ENCODE peak calls at places on chromosomes 12 and 14, in four cellular contexts. R is H9, F is mesenchymal stem cell, E is neuronal stem cell. U is an unnamed sample.

GRCh38 chr12:65800928-65801327 is 23.4 kb upstream of the HMGA2 start:
- DNase-seq in E (no peak), R (no peak), F (no peak), U (no peak)

GRCh38 chr14:86766469-86766868 is 1226.5 kb downstream of the GALC start:
- DNase-seq in E (no peak), R (no peak), F (no peak), U (no peak)

GRCh38 chr14:51844482-51844881 is 15.9 kb upstream of the GNG2 start:
- DNase-seq in R (no peak), F (no peak), E (no peak), U (no peak)

GRCh38 chr12:100404769-100405407 is 48.0 kb downstream of the SLC17A8 start:
- DNase-seq in E (peak), R (peak), F (peak), U (peak)

GRCh38 chr14:103563089-103563620 is 395 bp downstream of the COA8 start:
- DNase-seq in R (no peak), F (no peak), E (no peak), U (peak)

GRCh38 chr12:102423447-102423846 is 56.9 kb downstream of the IGF1 start:
- DNase-seq in F (no peak), R (no peak), E (no peak), U (no peak)

GRCh38 chr14:99687284-99688209 is 3.4 kb downstream of the CYP46A1 start:
- DNase-seq in R (peak), F (no peak), E (peak), U (no peak)

GRCh38 chr12:12975322-12976077 is 23.5 kb upstream of the GPRC5D start:
- DNase-seq in R (peak), E (no peak), F (peak), U (no peak)

GRCh38 chr12:62789856-62790255 is 145.1 kb downstream of the PPM1H start:
- DNase-seq in E (no peak), F (no peak), R (no peak), U (no peak)

GRCh38 chr12:116528067-116528466 is 31.1 kb upstream of the MAP1LC3B2 start:
- DNase-seq in E (no peak), F (no peak), R (no peak), U (no peak)

GRCh38 chr12:28578833-28579252 is 388.6 kb downstream of the CCDC91 start:
- DNase-seq in E (no peak), R (no peak), F (no peak), U (peak)

GRCh38 chr12:28550757-28551381 is 360.6 kb downstream of the CCDC91 start:
- DNase-seq in E (no peak), R (no peak), F (peak), U (no peak)

GRCh38 chr12:122126713-122127597 is 47.1 kb downstream of the IL31 start:
- DNase-seq in E (no peak), F (no peak), R (no peak), U (no peak)

GRCh38 chr14:104297313-104297704 is 158.9 kb downstream of the KIF26A start:
- DNase-seq in F (no peak), R (no peak), E (no peak), U (no peak)

GRCh38 chr12:92769124-92769901 is 66.5 kb downstream of the PLEKHG7 start:
- DNase-seq in R (no peak), E (no peak), F (no peak), U (no peak)

GRCh38 chr12:109563291-109564284 is 9.7 kb downstream of the MMAB start:
- DNase-seq in E (no peak), R (no peak), F (no peak), U (no peak)

GRCh38 chr14:102930753-102931579 is 8.5 kb downstream of the AMN start:
- DNase-seq in R (peak), E (no peak), F (peak), U (peak)

GRCh38 chr12:53585726-53586125 is 40.5 kb downstream of the ATF7 start:
- DNase-seq in E (no peak), R (no peak), F (no peak), U (no peak)

GRCh38 chr14:103594265-103594664 is 31.5 kb downstream of the COA8 start:
- DNase-seq in R (peak), E (peak), F (peak), U (peak)

GRCh38 chr14:22391908-22392307 is 197.1 kb downstream of the DAD1 start:
- DNase-seq in F (peak), R (peak), E (peak), U (peak)

GRCh38 chr12:120324841-120325417 is 2.6 kb downstream of the PLA2G1B start:
- DNase-seq in F (no peak), E (no peak), R (no peak), U (no peak)

GRCh38 chr12:46892887-46893286 is 67.1 kb upstream of the SLC38A4 start:
- DNase-seq in F (no peak), E (no peak), R (no peak), U (no peak)

GRCh38 chr12:121786441-121786825 is 7.1 kb downstream of the RHOF start:
- DNase-seq in R (no peak), F (peak), E (no peak), U (peak)

GRCh38 chr12:64669270-64669842 is 59.1 kb downstream of the RASSF3 start:
- DNase-seq in F (peak), E (no peak), R (peak), U (peak)

GRCh38 chr14:71933026-71933587 is 878 bp downstream of the RGS6 start:
- DNase-seq in E (peak), R (peak), F (no peak), U (peak)

DNA sequence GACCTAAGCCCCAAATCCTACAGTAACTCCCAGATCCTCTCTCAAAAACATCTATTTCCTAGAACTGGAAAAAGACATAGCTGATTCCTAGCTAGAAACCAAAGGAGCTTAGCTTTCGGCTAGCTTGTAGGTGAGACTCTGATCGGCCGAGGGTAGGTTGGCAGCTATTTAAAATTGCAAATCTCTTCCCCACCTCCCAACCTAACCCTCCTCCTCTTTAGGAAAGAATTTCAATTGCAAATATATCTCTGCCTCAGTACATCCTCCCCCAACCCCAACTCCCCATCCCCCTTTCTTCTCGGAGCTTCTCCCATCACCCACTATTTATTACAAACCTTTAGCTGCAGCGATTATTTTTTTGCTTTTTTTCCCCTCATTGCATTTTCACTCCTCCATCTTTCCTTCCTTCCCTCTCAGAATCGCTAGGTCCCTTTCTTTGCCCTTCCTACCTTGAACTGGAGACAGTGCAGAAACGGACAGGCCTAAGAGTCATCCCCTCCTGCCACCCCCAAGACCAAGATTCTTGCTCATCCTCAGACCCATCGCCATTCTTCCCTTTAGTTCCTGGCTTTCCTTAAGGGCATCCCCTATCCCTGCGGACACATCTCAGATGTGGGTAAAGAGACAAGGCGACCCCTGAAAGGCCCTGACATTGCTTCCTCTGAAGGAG is 13.4 kb downstream of the ZFHX2 start:
- DNase-seq in E (no peak), F (no peak), R (no peak), U (no peak)
- H2BK12ac ChIP-seq in E (no peak), F (no peak), R (peak), U (no peak)

DNA sequence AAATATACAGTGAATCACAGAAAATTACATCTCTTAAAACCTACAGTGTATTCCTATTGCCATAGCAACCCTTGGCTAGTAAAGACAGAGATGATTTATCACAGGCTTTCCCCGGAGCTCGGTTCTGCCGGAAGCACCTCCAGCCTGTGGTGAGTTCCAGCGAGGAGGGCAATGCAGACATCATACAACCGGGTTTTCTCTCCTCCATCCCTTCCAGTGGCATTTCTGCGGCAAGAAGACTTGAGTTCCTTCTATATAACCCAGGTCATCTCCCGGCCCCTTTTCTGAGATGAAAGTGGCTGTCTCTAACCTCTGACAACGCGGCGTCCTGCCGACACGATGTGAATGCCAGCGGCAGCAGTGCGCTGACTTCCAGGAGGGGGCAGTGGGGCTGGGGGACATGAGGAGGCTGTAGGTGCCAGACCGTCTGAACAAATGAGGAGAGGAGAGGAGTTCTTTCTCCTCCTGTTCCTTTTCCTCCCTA is 68.5 kb upstream of the MAX start:
- DNase-seq in F (peak), E (no peak), R (peak), U (peak)
- H3K23ac ChIP-seq in F (peak), E (no peak), R (no peak), U (no peak)

GRCh38 chr14:100692256-100692655 is 34.4 kb upstream of the DLK1 start:
- DNase-seq in F (peak), R (no peak), E (no peak), U (no peak)

GRCh38 chr14:100693877-100694578 is 32.7 kb upstream of the DLK1 start:
- DNase-seq in E (no peak), F (no peak), R (no peak), U (no peak)

GRCh38 chr14:100692859-100693558 is 33.7 kb upstream of the DLK1 start:
- DNase-seq in R (no peak), F (peak), E (no peak), U (peak)

GRCh38 chr14:100690672-100691071 is 36.0 kb upstream of the DLK1 start:
- DNase-seq in R (no peak), E (no peak), F (no peak), U (no peak)

GRCh38 chr14:100691395-100692025 is 35.2 kb upstream of the DLK1 start:
- DNase-seq in E (no peak), R (no peak), F (no peak), U (no peak)
- H2BK120ac ChIP-seq in E (no peak), R (no peak), F (peak), U (no peak)

GRCh38 chr12:114285554-114285953 is 120.4 kb downstream of the TBX5 start:
- DNase-seq in F (no peak), R (no peak), E (no peak), U (no peak)

GRCh38 chr12:114286145-114286544 is 119.8 kb downstream of the TBX5 start:
- DNase-seq in F (no peak), E (no peak), R (no peak), U (no peak)

GRCh38 chr12:114293073-114293472 is 112.9 kb downstream of the TBX5 start:
- DNase-seq in F (no peak), R (no peak), E (no peak), U (no peak)

GRCh38 chr12:114291389-114292075 is 114.4 kb downstream of the TBX5 start:
- DNase-seq in E (no peak), F (no peak), R (no peak), U (no peak)

DNA sequence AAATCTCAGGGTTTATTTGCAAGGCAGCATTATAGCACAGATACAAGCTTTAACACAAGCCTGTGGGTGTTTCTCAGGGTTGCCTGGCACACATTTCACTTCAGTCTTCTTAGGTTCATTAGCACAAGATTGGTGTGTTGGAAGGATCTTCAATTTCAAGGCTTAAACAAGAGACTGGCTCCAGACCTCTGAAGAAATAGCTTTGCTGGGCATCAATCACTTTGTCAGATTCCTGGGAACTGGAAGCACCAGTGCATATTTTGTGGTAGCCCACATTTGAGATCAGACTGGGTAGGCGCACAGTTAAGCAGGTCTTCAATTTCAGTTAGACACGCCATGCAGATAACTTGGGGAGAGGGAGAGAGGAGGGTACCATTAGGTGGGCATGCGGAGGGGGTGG is 117.9 kb downstream of the TBX5 start:
- DNase-seq in E (no peak), F (no peak), R (no peak), U (no peak)
- H2BK12ac ChIP-seq in E (no peak), F (no peak), R (no peak), U (no peak)

GRCh38 chr14:83255015-83255726 is 1721.5 kb upstream of the SEL1L start:
- DNase-seq in F (peak), E (no peak), R (no peak), U (no peak)
- H3K23ac ChIP-seq in F (no peak), E (no peak), R (no peak), U (no peak)

GRCh38 chr12:49674318-49674985 is 32.8 kb downstream of the FMNL3 start:
- DNase-seq in E (no peak), R (no peak), F (peak), U (no peak)
- H2BK120ac ChIP-seq in E (no peak), R (no peak), F (peak), U (no peak)